ENCODE peak calls at places on chromosome 11, in nine cellular contexts. One of them, this sample, is unnamed.

GRCh38 chr11:112163875-112164521 is at the start of gene IL18:
- DNase-seq in IMR-90: no peak
- DNase-seq in astrocyte of the cerebellum: no peak
- DNase-seq in CD8-positive, alpha-beta T cell: no peak
- DNase-seq in AG04449: no peak
- DNase-seq in kidney: peak
- DNase-seq in fibroblast of mammary gland: no peak
- DNase-seq in heart left ventricle: no peak
- DNase-seq in stomach: peak
- DNase-seq in this sample: no peak

GRCh38 chr11:129639300-129639699 is 176.3 kb upstream of the TMEM45B start:
- DNase-seq in IMR-90: peak
- DNase-seq in astrocyte of the cerebellum: peak
- DNase-seq in CD8-positive, alpha-beta T cell: no peak
- DNase-seq in AG04449: peak
- DNase-seq in kidney: no peak
- DNase-seq in fibroblast of mammary gland: peak
- DNase-seq in heart left ventricle: no peak
- DNase-seq in stomach: no peak
- DNase-seq in this sample: peak

GRCh38 chr11:77233011-77233410 is 68.5 kb downstream of the GDPD4 start:
- DNase-seq in IMR-90: no peak
- DNase-seq in astrocyte of the cerebellum: no peak
- DNase-seq in CD8-positive, alpha-beta T cell: no peak
- DNase-seq in AG04449: no peak
- DNase-seq in kidney: no peak
- DNase-seq in fibroblast of mammary gland: no peak
- DNase-seq in heart left ventricle: no peak
- DNase-seq in stomach: no peak
- DNase-seq in this sample: no peak

GRCh38 chr11:113162590-113162961 is 151.8 kb upstream of the TTC12 start:
- DNase-seq in IMR-90: no peak
- DNase-seq in astrocyte of the cerebellum: peak
- DNase-seq in CD8-positive, alpha-beta T cell: no peak
- DNase-seq in AG04449: no peak
- DNase-seq in kidney: no peak
- DNase-seq in fibroblast of mammary gland: no peak
- DNase-seq in heart left ventricle: no peak
- DNase-seq in stomach: peak
- DNase-seq in this sample: no peak

GRCh38 chr11:109071712-109072524 is 350.1 kb upstream of the C11orf87 start:
- DNase-seq in IMR-90: peak
- DNase-seq in astrocyte of the cerebellum: peak
- DNase-seq in CD8-positive, alpha-beta T cell: no peak
- DNase-seq in AG04449: no peak
- DNase-seq in kidney: no peak
- DNase-seq in fibroblast of mammary gland: peak
- DNase-seq in heart left ventricle: peak
- DNase-seq in stomach: no peak
- DNase-seq in this sample: no peak

GRCh38 chr11:93025558-93026255 is 56.3 kb downstream of the MTNR1B start:
- DNase-seq in IMR-90: no peak
- DNase-seq in astrocyte of the cerebellum: no peak
- DNase-seq in CD8-positive, alpha-beta T cell: no peak
- DNase-seq in AG04449: no peak
- DNase-seq in kidney: no peak
- DNase-seq in fibroblast of mammary gland: peak
- DNase-seq in heart left ventricle: no peak
- DNase-seq in stomach: no peak
- DNase-seq in this sample: no peak

GRCh38 chr11:72719144-72719543 is 33.1 kb downstream of the ARAP1 start:
- DNase-seq in IMR-90: peak
- DNase-seq in astrocyte of the cerebellum: peak
- DNase-seq in CD8-positive, alpha-beta T cell: no peak
- DNase-seq in AG04449: no peak
- DNase-seq in kidney: peak
- DNase-seq in fibroblast of mammary gland: peak
- DNase-seq in heart left ventricle: peak
- DNase-seq in stomach: no peak
- DNase-seq in this sample: no peak

GRCh38 chr11:30917859-30918478 is 331.8 kb upstream of the MPPED2 start:
- DNase-seq in IMR-90: peak
- DNase-seq in astrocyte of the cerebellum: peak
- DNase-seq in CD8-positive, alpha-beta T cell: no peak
- DNase-seq in AG04449: no peak
- DNase-seq in kidney: no peak
- DNase-seq in fibroblast of mammary gland: peak
- DNase-seq in heart left ventricle: no peak
- DNase-seq in stomach: no peak
- DNase-seq in this sample: peak

GRCh38 chr11:36035454-36035853 is 91.6 kb downstream of the LDLRAD3 start:
- DNase-seq in IMR-90: no peak
- DNase-seq in astrocyte of the cerebellum: no peak
- DNase-seq in CD8-positive, alpha-beta T cell: no peak
- DNase-seq in AG04449: no peak
- DNase-seq in kidney: no peak
- DNase-seq in fibroblast of mammary gland: no peak
- DNase-seq in heart left ventricle: no peak
- DNase-seq in stomach: no peak
- DNase-seq in this sample: no peak

GRCh38 chr11:8227156-8228152 is 36.2 kb downstream of the LMO1 start:
- DNase-seq in IMR-90: no peak
- DNase-seq in astrocyte of the cerebellum: no peak
- DNase-seq in CD8-positive, alpha-beta T cell: no peak
- DNase-seq in AG04449: no peak
- DNase-seq in kidney: no peak
- DNase-seq in fibroblast of mammary gland: no peak
- DNase-seq in heart left ventricle: no peak
- DNase-seq in stomach: no peak
- DNase-seq in this sample: no peak

GRCh38 chr11:10459029-10459970 is 4.2 kb downstream of the AMPD3 start:
- DNase-seq in IMR-90: no peak
- DNase-seq in astrocyte of the cerebellum: no peak
- DNase-seq in CD8-positive, alpha-beta T cell: peak
- DNase-seq in AG04449: no peak
- DNase-seq in kidney: no peak
- DNase-seq in fibroblast of mammary gland: no peak
- DNase-seq in heart left ventricle: peak
- DNase-seq in stomach: no peak
- DNase-seq in this sample: no peak

GRCh38 chr11:84981296-84981695 is 645.8 kb downstream of the DLG2 start:
- DNase-seq in IMR-90: no peak
- DNase-seq in astrocyte of the cerebellum: no peak
- DNase-seq in CD8-positive, alpha-beta T cell: no peak
- DNase-seq in AG04449: no peak
- DNase-seq in kidney: no peak
- DNase-seq in fibroblast of mammary gland: no peak
- DNase-seq in heart left ventricle: no peak
- DNase-seq in stomach: no peak
- DNase-seq in this sample: no peak

GRCh38 chr11:118911880-118912741 is 13.6 kb downstream of the BCL9L start:
- DNase-seq in IMR-90: peak
- DNase-seq in astrocyte of the cerebellum: peak
- DNase-seq in CD8-positive, alpha-beta T cell: peak
- DNase-seq in AG04449: no peak
- DNase-seq in kidney: peak
- DNase-seq in fibroblast of mammary gland: peak
- DNase-seq in heart left ventricle: peak
- DNase-seq in stomach: no peak
- DNase-seq in this sample: no peak

GRCh38 chr11:132734217-132734616 is 798.1 kb downstream of the OPCML start:
- DNase-seq in IMR-90: peak
- DNase-seq in astrocyte of the cerebellum: peak
- DNase-seq in CD8-positive, alpha-beta T cell: no peak
- DNase-seq in AG04449: peak
- DNase-seq in kidney: no peak
- DNase-seq in fibroblast of mammary gland: peak
- DNase-seq in heart left ventricle: no peak
- DNase-seq in stomach: no peak
- DNase-seq in this sample: no peak

GRCh38 chr11:58525037-58525614 is 17.2 kb upstream of the OR5B21 start:
- DNase-seq in IMR-90: no peak
- DNase-seq in astrocyte of the cerebellum: no peak
- DNase-seq in CD8-positive, alpha-beta T cell: peak
- DNase-seq in AG04449: no peak
- DNase-seq in kidney: no peak
- DNase-seq in fibroblast of mammary gland: no peak
- DNase-seq in heart left ventricle: no peak
- DNase-seq in stomach: no peak
- DNase-seq in this sample: no peak

DNA sequence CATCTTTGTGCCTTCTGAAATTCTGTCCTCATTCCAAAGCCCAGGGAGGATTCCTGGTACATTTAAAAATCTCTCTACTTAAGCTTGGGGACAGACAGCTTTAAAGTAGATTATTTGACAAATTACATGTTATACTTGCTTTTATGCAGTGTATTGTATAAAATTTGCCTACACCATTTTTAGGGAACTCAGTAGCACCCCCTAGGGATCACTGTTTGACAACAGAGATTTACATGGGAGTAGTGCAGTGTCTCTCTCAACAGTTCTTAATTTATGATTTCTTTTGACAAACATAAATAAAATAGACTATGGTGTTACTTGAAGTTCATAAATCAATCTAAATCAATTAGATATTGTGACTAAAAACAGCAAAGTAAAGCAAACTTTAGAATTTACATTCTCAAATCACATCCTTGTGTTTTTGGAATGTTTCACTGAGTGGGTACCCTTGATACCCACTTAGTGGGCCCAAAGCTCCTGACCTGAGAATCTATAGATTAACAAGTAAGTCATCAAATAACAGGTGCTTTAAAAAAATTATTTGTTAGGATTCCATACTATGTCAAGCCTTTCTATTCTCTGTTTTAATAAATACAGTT is 428.8 kb downstream of the DYNC2H1 start:
- DNase-seq in IMR-90: peak
- DNase-seq in astrocyte of the cerebellum: no peak
- DNase-seq in CD8-positive, alpha-beta T cell: no peak
- DNase-seq in AG04449: no peak
- DNase-seq in kidney: no peak
- DNase-seq in fibroblast of mammary gland: peak
- DNase-seq in heart left ventricle: no peak
- DNase-seq in stomach: no peak
- DNase-seq in this sample: peak
- TF ChIP-seq CTCF in IMR-90: peak
- TF ChIP-seq CTCF in astrocyte of the cerebellum: peak
- TF ChIP-seq CTCF in CD8-positive, alpha-beta T cell: no peak
- TF ChIP-seq CTCF in AG04449: peak
- TF ChIP-seq CTCF in kidney: peak
- TF ChIP-seq CTCF in fibroblast of mammary gland: peak
- TF ChIP-seq CTCF in heart left ventricle: peak
- TF ChIP-seq CTCF in stomach: no peak
- TF ChIP-seq CTCF in this sample: peak

GRCh38 chr11:65445604-65446445 is 23.2 kb downstream of the NEAT1 start:
- DNase-seq in IMR-90: peak
- DNase-seq in astrocyte of the cerebellum: no peak
- DNase-seq in CD8-positive, alpha-beta T cell: no peak
- DNase-seq in AG04449: no peak
- DNase-seq in kidney: peak
- DNase-seq in fibroblast of mammary gland: peak
- DNase-seq in heart left ventricle: no peak
- DNase-seq in stomach: peak
- DNase-seq in this sample: no peak
- H3K4me3 ChIP-seq in IMR-90: no peak
- H3K4me3 ChIP-seq in astrocyte of the cerebellum: no peak
- H3K4me3 ChIP-seq in CD8-positive, alpha-beta T cell: no peak
- H3K4me3 ChIP-seq in AG04449: no peak
- H3K4me3 ChIP-seq in kidney: no peak
- H3K4me3 ChIP-seq in fibroblast of mammary gland: no peak
- H3K4me3 ChIP-seq in heart left ventricle: no peak
- H3K4me3 ChIP-seq in stomach: no peak
- H3K4me3 ChIP-seq in this sample: no peak

GRCh38 chr11:69727266-69727665 is 23.4 kb upstream of the FGF19 start:
- DNase-seq in IMR-90: no peak
- DNase-seq in astrocyte of the cerebellum: no peak
- DNase-seq in CD8-positive, alpha-beta T cell: no peak
- DNase-seq in AG04449: no peak
- DNase-seq in kidney: no peak
- DNase-seq in fibroblast of mammary gland: no peak
- DNase-seq in heart left ventricle: no peak
- DNase-seq in stomach: no peak
- DNase-seq in this sample: no peak
- TF ChIP-seq CTCF in IMR-90: no peak
- TF ChIP-seq CTCF in astrocyte of the cerebellum: no peak
- TF ChIP-seq CTCF in CD8-positive, alpha-beta T cell: no peak
- TF ChIP-seq CTCF in AG04449: no peak
- TF ChIP-seq CTCF in kidney: no peak
- TF ChIP-seq CTCF in fibroblast of mammary gland: no peak
- TF ChIP-seq CTCF in heart left ventricle: no peak
- TF ChIP-seq CTCF in stomach: no peak
- TF ChIP-seq CTCF in this sample: no peak

GRCh38 chr11:63536669-63537292 is at the start of gene PLAAT4:
- DNase-seq in IMR-90: peak
- DNase-seq in astrocyte of the cerebellum: peak
- DNase-seq in CD8-positive, alpha-beta T cell: peak
- DNase-seq in AG04449: no peak
- DNase-seq in kidney: no peak
- DNase-seq in fibroblast of mammary gland: peak
- DNase-seq in heart left ventricle: peak
- DNase-seq in stomach: peak
- DNase-seq in this sample: no peak

GRCh38 chr11:63534895-63535461 is 1.6 kb upstream of the PLAAT4 start:
- DNase-seq in IMR-90: no peak
- DNase-seq in astrocyte of the cerebellum: no peak
- DNase-seq in CD8-positive, alpha-beta T cell: no peak
- DNase-seq in AG04449: no peak
- DNase-seq in kidney: no peak
- DNase-seq in fibroblast of mammary gland: no peak
- DNase-seq in heart left ventricle: no peak
- DNase-seq in stomach: no peak
- DNase-seq in this sample: no peak

GRCh38 chr11:63534076-63534475 is 2.5 kb upstream of the PLAAT4 start:
- DNase-seq in IMR-90: no peak
- DNase-seq in astrocyte of the cerebellum: no peak
- DNase-seq in CD8-positive, alpha-beta T cell: no peak
- DNase-seq in AG04449: no peak
- DNase-seq in kidney: no peak
- DNase-seq in fibroblast of mammary gland: no peak
- DNase-seq in heart left ventricle: no peak
- DNase-seq in stomach: no peak
- DNase-seq in this sample: no peak

GRCh38 chr11:63537293-63538101 is 889 bp downstream of the PLAAT4 start:
- DNase-seq in IMR-90: peak
- DNase-seq in astrocyte of the cerebellum: peak
- DNase-seq in CD8-positive, alpha-beta T cell: no peak
- DNase-seq in AG04449: no peak
- DNase-seq in kidney: no peak
- DNase-seq in fibroblast of mammary gland: peak
- DNase-seq in heart left ventricle: peak
- DNase-seq in stomach: peak
- DNase-seq in this sample: no peak

DNA sequence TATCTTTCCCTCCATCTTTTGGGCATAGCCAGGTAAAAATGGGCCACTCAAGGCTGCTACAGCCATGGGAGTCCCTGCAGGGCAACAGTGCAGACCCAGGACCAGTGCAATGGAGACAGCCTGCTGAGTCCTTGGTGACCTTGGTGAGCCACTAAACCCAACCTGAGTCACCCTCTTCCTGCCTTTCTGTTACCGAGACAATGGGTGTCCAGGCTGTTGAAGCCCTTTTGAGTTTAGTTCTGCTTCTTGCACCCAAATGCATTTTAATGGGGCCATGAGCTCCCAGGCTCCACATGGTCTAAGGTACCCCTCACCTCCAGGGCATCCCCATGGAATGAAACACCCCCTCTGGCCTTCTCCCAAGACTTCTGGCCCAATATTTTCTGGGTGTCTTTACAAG is 874 bp upstream of the PLAAT4 start:
- DNase-seq in IMR-90: no peak
- DNase-seq in astrocyte of the cerebellum: no peak
- DNase-seq in CD8-positive, alpha-beta T cell: peak
- DNase-seq in AG04449: no peak
- DNase-seq in kidney: no peak
- DNase-seq in fibroblast of mammary gland: no peak
- DNase-seq in heart left ventricle: no peak
- DNase-seq in stomach: no peak
- DNase-seq in this sample: no peak
- H3K4me3 ChIP-seq in IMR-90: no peak
- H3K4me3 ChIP-seq in astrocyte of the cerebellum: no peak
- H3K4me3 ChIP-seq in CD8-positive, alpha-beta T cell: peak
- H3K4me3 ChIP-seq in AG04449: no peak
- H3K4me3 ChIP-seq in kidney: no peak
- H3K4me3 ChIP-seq in fibroblast of mammary gland: no peak
- H3K4me3 ChIP-seq in heart left ventricle: no peak
- H3K4me3 ChIP-seq in stomach: no peak
- H3K4me3 ChIP-seq in this sample: no peak

This sample was measured in HFF-Myc.